ENCODE peak calls at places on chromosome 10, in five cellular contexts. T, S, Y, V and K are unnamed samples.

GRCh38 chr10:13650961-13651360 is 64.2 kb downstream of the PRPF18 start:
- DNase-seq in T (no peak), S (no peak), Y (no peak), V (no peak), K (no peak)

GRCh38 chr10:12406764-12407400 is 57.5 kb downstream of the CAMK1D start:
- DNase-seq in T (no peak), S (no peak), Y (no peak), V (no peak), K (no peak)

GRCh38 chr10:11173062-11173461 is 155.4 kb downstream of the CELF2 start:
- DNase-seq in T (no peak), S (no peak), Y (no peak), V (no peak), K (no peak)

GRCh38 chr10:74419491-74420466 is 268.8 kb downstream of the ADK start:
- DNase-seq in T (no peak), S (peak), Y (peak), V (peak), K (no peak)

GRCh38 chr10:16690417-16690816 is 126.8 kb downstream of the RSU1 start:
- DNase-seq in T (no peak), S (no peak), Y (no peak), V (no peak), K (no peak)

GRCh38 chr10:125060038-125060437 is 100.3 kb downstream of the CTBP2 start:
- DNase-seq in T (no peak), S (peak), Y (peak), V (no peak), K (no peak)

GRCh38 chr10:103926722-103927319 is 8.8 kb upstream of the STN1 start:
- DNase-seq in T (no peak), S (no peak), Y (no peak), V (no peak), K (no peak)

GRCh38 chr10:6140141-6140841 is 51.5 kb downstream of the RBM17 start:
- DNase-seq in T (no peak), S (no peak), Y (no peak), V (peak), K (no peak)

GRCh38 chr10:116767235-116767634 is 24.9 kb upstream of the HSPA12A start:
- DNase-seq in T (peak), S (no peak), Y (peak), V (no peak), K (peak)

GRCh38 chr10:23344251-23344841 is at the start of gene C10orf67:
- DNase-seq in T (peak), S (peak), Y (peak), V (peak), K (no peak)

GRCh38 chr10:8758029-8758428 is 703.5 kb downstream of the GATA3 start:
- DNase-seq in T (no peak), S (no peak), Y (no peak), V (no peak), K (no peak)

GRCh38 chr10:42888504-42889095 is 106.0 kb downstream of the BMS1 start:
- DNase-seq in T (no peak), S (no peak), Y (no peak), V (no peak), K (no peak)

GRCh38 chr10:110525349-110526260 is 27.9 kb downstream of the DUSP5 start:
- DNase-seq in T (no peak), S (peak), Y (peak), V (no peak), K (no peak)

GRCh38 chr10:72275351-72276012 is 1.8 kb downstream of the DDIT4 start:
- DNase-seq in T (peak), S (peak), Y (peak), V (no peak), K (no peak)

GRCh38 chr10:17006631-17007161 is 122.9 kb downstream of the CUBN start:
- DNase-seq in T (no peak), S (peak), Y (peak), V (no peak), K (no peak)

GRCh38 chr10:72261323-72262018 is 12.3 kb upstream of the DDIT4 start:
- DNase-seq in T (no peak), S (no peak), Y (no peak), V (no peak), K (no peak)

GRCh38 chr10:125868372-125868975 is 12.6 kb downstream of the DHX32 start:
- DNase-seq in T (no peak), S (peak), Y (peak), V (peak), K (no peak)

GRCh38 chr10:90326498-90327267 is 531.2 kb downstream of the HTR7 start:
- DNase-seq in T (no peak), S (peak), Y (peak), V (no peak), K (no peak)

GRCh38 chr10:77494789-77495541 is 142.6 kb downstream of the KCNMA1 start:
- DNase-seq in T (no peak), S (no peak), Y (no peak), V (no peak), K (no peak)

GRCh38 chr10:77490915-77491314 is 146.7 kb downstream of the KCNMA1 start:
- DNase-seq in T (no peak), S (peak), Y (no peak), V (no peak), K (no peak)

GRCh38 chr10:77493239-77493806 is 144.3 kb downstream of the KCNMA1 start:
- DNase-seq in T (peak), S (no peak), Y (no peak), V (no peak), K (no peak)

GRCh38 chr10:77496941-77497420 is 140.6 kb downstream of the KCNMA1 start:
- DNase-seq in T (no peak), S (peak), Y (no peak), V (peak), K (no peak)

DNA sequence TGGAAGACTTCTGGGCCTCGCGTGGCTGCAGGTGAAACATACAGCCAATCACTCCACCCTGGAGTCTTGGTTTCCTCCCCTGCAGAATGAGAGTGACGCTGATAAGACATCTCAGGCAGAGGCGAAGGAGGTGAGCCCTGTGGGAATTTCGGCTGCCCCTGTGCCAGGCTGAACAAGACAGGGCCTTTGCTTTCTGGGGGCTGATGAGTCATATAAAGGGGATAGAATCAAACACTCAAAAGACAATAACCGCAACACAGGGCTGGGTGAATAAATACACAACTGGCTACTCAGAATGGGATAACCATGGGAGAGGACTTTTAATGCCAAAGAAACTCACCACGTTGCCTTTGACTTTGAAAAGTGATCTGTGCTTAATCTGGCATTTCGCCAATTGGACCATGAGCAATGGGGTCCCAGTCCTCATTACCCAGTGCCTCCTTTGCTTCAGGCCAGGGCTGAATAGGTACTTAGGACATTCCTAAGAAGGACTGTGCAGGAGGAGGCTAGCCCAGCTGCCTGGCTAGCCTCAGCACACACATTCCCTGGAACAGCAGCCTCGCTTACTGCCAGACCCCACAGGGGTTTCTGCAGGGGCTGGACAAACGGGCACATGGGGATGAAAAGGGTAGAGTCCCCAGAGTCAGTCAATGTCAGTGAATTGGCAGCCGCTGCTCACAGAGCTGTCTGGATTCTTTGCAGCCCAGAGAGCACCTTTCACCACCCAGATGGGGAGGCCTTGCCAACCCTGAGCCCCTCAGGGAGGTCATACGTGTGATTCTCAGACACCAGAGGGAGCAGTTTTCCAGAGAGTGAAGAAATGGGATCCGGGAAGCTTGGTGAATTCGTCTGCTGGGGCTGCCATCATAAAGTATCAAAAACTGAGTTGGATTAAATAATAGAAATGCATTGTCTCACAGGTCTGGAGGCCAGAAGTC is 143.5 kb downstream of the KCNMA1 start:
- DNase-seq in T (no peak), S (peak), Y (peak), V (peak), K (no peak)
- TF ChIP-seq CTCF in T (peak), S (peak), Y (peak), V (peak), K (peak)

GRCh38 chr10:118439824-118440223 is 97.7 kb upstream of the FAM204A start:
- DNase-seq in T (no peak), S (no peak), Y (no peak), V (no peak), K (no peak)
- TF ChIP-seq CTCF in T (no peak), S (no peak), Y (no peak), V (no peak), K (no peak)

DNA sequence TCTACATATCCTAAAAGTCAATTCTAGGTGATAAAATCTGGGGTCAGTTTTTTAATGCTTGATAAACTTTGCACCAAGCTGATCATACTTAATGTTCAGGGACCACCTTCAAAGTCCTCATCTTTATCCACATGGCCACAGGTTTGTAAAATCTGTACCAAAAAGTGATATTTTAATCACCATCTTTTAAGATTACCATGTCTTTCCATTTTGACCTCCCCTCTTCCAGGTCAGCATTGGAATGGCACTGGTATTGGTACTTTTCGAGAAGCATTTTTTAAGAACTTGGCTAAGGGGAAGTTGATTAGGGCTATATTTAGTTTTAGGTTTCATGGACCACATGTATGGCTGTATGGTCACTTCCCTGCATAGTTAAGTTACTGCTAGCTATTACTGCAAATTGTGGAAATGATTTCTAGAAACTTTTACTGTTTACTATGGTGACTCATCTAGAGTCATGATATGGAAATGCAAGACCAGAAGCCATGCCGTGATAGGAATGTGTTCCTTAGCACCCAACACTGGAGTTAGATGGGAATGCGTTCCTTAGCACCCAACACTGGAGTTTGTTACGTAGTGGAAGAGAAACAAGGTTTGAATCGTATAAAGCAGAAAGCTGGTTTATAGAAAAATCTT is 50.8 kb upstream of the ABLIM1 start:
- DNase-seq in T (no peak), S (peak), Y (peak), V (no peak), K (peak)
- TF ChIP-seq CTCF in T (no peak), S (no peak), Y (no peak), V (no peak), K (no peak)

DNA sequence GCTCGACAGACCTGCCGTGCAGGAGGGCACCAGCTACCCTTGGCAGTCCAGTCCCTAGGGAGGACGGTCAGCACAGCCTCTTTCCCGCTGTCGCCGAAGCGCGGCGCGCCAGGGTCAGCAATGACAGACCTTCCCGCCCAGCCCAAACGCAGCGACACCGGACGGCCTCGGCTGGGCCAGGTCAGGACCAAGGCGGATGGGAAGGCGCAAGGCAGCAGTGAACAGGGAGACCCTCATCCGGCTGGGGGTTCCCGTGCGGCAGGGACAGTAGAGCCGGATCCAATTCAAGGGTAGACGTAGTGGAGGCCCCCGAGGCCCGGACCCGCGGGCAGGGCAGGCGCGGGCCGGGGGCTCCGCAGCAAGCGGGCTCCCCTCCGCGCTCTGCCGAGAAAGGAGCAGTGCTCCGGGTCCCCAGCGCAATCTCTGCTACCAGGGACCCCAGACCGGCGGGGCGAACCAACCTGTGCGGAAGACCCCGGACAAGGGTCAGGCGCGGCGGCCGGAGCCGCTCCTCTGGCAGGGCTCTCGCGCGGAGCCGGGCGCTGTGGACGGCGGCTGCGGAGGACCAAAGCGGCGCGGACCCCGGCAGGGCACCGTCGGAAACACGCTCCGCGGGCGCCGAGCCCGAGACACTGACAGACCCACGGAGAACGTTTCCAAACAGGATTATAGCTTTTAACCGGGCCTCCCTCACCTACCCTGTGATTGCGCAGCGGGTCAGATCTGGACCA is at the start of gene SEC31B:
- DNase-seq in T (peak), S (no peak), Y (no peak), V (peak), K (no peak)
- TF ChIP-seq CTCF in T (no peak), S (no peak), Y (no peak), V (no peak), K (no peak)

GRCh38 chr10:132841254-132841975 is 55.5 kb upstream of the NKX6-2 start:
- DNase-seq in T (peak), S (no peak), Y (no peak), V (no peak), K (no peak)
- TF ChIP-seq CTCF in T (no peak), S (no peak), Y (no peak), V (no peak), K (no peak)

GRCh38 chr10:80598951-80599350 is 61.2 kb downstream of the SH2D4B start:
- DNase-seq in T (no peak), S (no peak), Y (no peak), V (no peak), K (no peak)

GRCh38 chr10:80598084-80598798 is 60.5 kb downstream of the SH2D4B start:
- DNase-seq in T (no peak), S (no peak), Y (no peak), V (no peak), K (no peak)

GRCh38 chr10:80596391-80597257 is 58.9 kb downstream of the SH2D4B start:
- DNase-seq in T (no peak), S (peak), Y (peak), V (peak), K (no peak)

GRCh38 chr10:80600251-80600650 is 62.5 kb downstream of the SH2D4B start:
- DNase-seq in T (no peak), S (no peak), Y (no peak), V (no peak), K (no peak)

DNA sequence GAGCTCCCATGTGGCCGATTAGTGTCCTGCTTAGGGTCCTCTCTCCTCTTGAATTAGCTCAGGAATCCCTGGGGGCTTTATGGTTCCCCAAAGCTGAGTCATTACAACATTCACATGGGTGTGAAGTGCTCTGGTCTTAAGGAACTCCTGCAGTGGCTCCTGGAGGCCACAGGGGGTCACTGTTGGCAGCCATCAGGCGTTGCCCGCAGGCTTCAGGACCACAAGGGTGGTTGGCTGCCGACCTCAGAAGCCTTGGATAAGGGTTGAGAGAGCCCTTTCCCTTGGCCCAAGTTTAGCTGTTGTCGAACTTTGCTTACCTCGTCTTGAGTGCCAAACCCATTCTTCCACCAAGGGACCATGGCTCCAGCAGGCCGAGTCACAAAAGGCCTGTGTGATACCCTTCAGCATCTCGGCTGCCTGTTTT is 61.7 kb downstream of the SH2D4B start:
- DNase-seq in T (no peak), S (peak), Y (peak), V (peak), K (no peak)
- TF ChIP-seq CTCF in T (peak), S (peak), Y (peak), V (peak), K (peak)

DNA sequence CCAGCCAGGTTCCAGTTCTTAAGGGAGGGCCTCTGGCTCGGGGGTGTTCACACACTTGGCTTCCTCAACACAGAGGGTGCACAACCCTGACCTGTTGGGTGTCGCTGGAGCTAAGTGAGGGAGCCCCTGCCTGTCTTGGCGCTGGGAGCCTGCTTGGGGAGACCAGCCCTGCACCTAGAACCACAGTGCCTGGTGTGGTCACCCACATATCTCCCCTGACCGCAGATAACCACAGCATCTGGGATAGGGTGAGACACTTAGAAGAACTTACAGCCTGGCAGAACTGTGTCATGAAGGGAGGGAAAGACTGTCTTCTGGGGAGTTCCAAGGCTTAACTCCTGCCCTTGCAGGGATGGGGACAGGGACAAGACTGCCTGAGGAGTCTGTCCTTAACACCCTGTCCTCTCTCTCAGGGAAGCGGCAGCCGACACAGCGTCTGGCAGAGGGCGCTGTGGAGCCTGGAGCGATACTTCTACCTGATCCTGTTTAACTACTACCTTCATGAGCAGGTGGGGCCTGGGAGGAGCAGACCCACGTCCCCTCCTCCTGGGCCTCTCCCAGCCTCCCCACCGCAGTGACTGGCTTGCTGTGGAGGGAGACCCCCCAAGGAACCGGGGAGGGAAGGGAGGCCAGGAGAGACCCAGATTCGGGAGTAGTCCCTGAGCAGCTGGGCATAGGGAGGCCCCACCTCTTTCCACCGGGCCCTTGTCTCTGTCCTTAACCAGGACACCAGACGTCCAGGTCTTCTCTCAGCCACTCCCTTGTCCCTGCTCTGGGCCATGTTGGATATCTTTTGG is 59.0 kb downstream of the PALD1 start:
- DNase-seq in T (no peak), S (no peak), Y (no peak), V (peak), K (no peak)
- TF ChIP-seq CTCF in T (peak), S (peak), Y (no peak), V (peak), K (peak)

GRCh38 chr10:21675157-21675796 is 141.2 kb downstream of the MLLT10 start:
- DNase-seq in T (no peak), S (peak), Y (peak), V (peak), K (no peak)
- TF ChIP-seq CTCF in T (peak), S (peak), Y (peak), V (peak), K (peak)

GRCh38 chr10:75540357-75541335 is 109.2 kb downstream of the LRMDA start:
- DNase-seq in T (no peak), S (no peak), Y (no peak), V (peak), K (no peak)
- TF ChIP-seq CTCF in T (no peak), S (no peak), Y (peak), V (peak), K (no peak)

GRCh38 chr10:31508234-31508633 is 189.2 kb downstream of the ZEB1 start:
- DNase-seq in T (no peak), S (no peak), Y (no peak), V (no peak), K (no peak)

GRCh38 chr10:31508882-31509281 is 189.9 kb downstream of the ZEB1 start:
- DNase-seq in T (no peak), S (peak), Y (no peak), V (no peak), K (no peak)

GRCh38 chr10:31509989-31510388 is 191.0 kb downstream of the ZEB1 start:
- DNase-seq in T (no peak), S (no peak), Y (no peak), V (no peak), K (no peak)

DNA sequence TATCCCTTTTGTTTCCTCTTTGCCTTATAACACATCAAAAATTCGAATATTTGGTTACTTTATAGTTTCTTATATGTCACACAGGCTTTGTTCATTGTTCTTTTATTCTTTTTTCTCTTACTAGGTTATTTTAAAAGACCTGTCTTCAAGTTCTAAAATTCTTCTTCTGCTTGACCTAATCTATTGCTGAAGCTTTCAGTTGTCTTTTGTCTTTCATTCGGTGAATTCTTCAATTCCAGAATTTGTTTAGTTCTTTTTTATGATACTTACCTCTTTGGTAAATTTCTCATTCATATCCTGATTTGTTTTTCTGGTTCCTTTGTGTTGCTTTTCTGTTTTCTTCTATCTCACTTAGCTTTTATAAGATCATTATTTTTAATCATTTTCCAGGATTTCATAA is 188.4 kb downstream of the ZEB1 start:
- DNase-seq in T (no peak), S (no peak), Y (no peak), V (no peak), K (no peak)
- TF ChIP-seq CTCF in T (no peak), S (no peak), Y (no peak), V (no peak), K (no peak)